ENCODE peak calls at places on chromosomes 7 and 10, in seven cellular contexts. R is activated naive CD4-positive, alpha-beta T cell treated with anti-CD3 and anti-CD28 coated beads, Interleukin-2, amount 50 U/mL, for 16 hours; V is occipital lobe; G is adipocyte; S is HuH-7; Q is AG10803; Y is hippocampal formation. C is an unnamed sample.

GRCh38 chr7:117269417-117269816 is 53.4 kb downstream of the WNT2 start:
- DNase-seq in S (no peak), V (no peak), Q (peak), G (peak), R (no peak), Y (no peak), C (no peak)

GRCh38 chr7:127365164-127365956 is 27.1 kb downstream of the ZNF800 start:
- DNase-seq in R (no peak), V (no peak), Q (no peak), S (no peak), G (no peak), Y (no peak), C (no peak)

GRCh38 chr10:32943854-32944661 is 14.0 kb downstream of the ITGB1 start:
- DNase-seq in R (no peak), V (no peak), Q (no peak), G (no peak), Y (no peak), S (no peak), C (no peak)

GRCh38 chr10:8063128-8063908 is 8.8 kb downstream of the GATA3 start:
- DNase-seq in G (no peak), Y (no peak), V (no peak), S (no peak), Q (no peak), R (no peak), C (no peak)

GRCh38 chr7:26930201-26930600 is 65.8 kb upstream of the SKAP2 start:
- DNase-seq in V (no peak), R (no peak), S (no peak), Y (no peak), G (no peak), Q (peak), C (no peak)

GRCh38 chr7:96415293-96415940 is 93.5 kb upstream of the SLC25A13 start:
- DNase-seq in G (no peak), Q (no peak), R (no peak), S (peak), V (no peak), Y (no peak), C (peak)

GRCh38 chr10:71241114-71241898 is 28.9 kb downstream of the UNC5B start:
- DNase-seq in Q (peak), R (no peak), S (no peak), G (peak), V (no peak), Y (no peak), C (no peak)

GRCh38 chr7:1743481-1744230 is 73.6 kb downstream of the ELFN1 start:
- DNase-seq in S (no peak), G (no peak), V (no peak), R (no peak), Y (no peak), Q (no peak), C (no peak)

GRCh38 chr7:80372415-80372814 is 139.4 kb downstream of the GNAT3 start:
- DNase-seq in S (no peak), Y (no peak), Q (peak), V (no peak), R (no peak), G (peak), C (no peak)

GRCh38 chr7:107966701-107967100 is 36.3 kb downstream of the LAMB1 start:
- DNase-seq in Y (no peak), G (peak), S (no peak), R (no peak), Q (peak), V (no peak), C (peak)

GRCh38 chr7:19269301-19269700 is 124.1 kb upstream of the FERD3L start:
- DNase-seq in V (no peak), G (no peak), Y (no peak), R (no peak), Q (no peak), S (no peak), C (no peak)

C was measured in Caco-2.